ENCODE peak calls at places on chromosome 18, in nine cellular contexts. V is breast epithelium, R is Panc1, Q is GM12892, E is transverse colon, S is GM23338, X is GM12878, M is HL-60, K is sigmoid colon. C is an unnamed sample.

GRCh38 chr18:35504996-35505395 is 7.2 kb upstream of the INO80C start:
- DNase-seq in V (no peak), R (no peak), Q (no peak), E (no peak), S (no peak), X (no peak), M (no peak), K (no peak), C (no peak)

GRCh38 chr18:51184092-51184458 is 13.4 kb downstream of the MEX3C start:
- DNase-seq in V (no peak), R (no peak), Q (no peak), E (no peak), S (no peak), X (no peak), M (no peak), K (no peak), C (no peak)

GRCh38 chr18:31088532-31088931 is 13.7 kb downstream of the DSC2 start:
- DNase-seq in V (no peak), R (no peak), Q (no peak), E (no peak), S (no peak), X (no peak), M (no peak), K (no peak), C (no peak)

GRCh38 chr18:75418293-75418692 is 9.2 kb downstream of the SMIM21 start:
- DNase-seq in V (no peak), R (no peak), Q (no peak), E (no peak), S (no peak), X (no peak), M (no peak), K (no peak), C (no peak)

GRCh38 chr18:26342646-26343045 is 116.4 kb downstream of the TAF4B start:
- DNase-seq in V (no peak), R (no peak), Q (no peak), E (no peak), S (peak; percentile 6), X (no peak), M (no peak), K (no peak), C (no peak)

GRCh38 chr18:59372975-59373374 is 13.9 kb upstream of the LMAN1 start:
- DNase-seq in V (no peak), R (no peak), Q (no peak), E (no peak), S (no peak), X (no peak), M (no peak), K (no peak), C (no peak)

GRCh38 chr18:45998244-45998643 is 31.1 kb upstream of the EPG5 start:
- DNase-seq in V (no peak), R (no peak), Q (no peak), E (no peak), S (no peak), X (no peak), M (peak; percentile 42), K (no peak), C (no peak)

GRCh38 chr18:9095297-9096012 is 7.0 kb upstream of the NDUFV2 start:
- DNase-seq in V (no peak), R (no peak), Q (no peak), E (peak; percentile 30), S (no peak), X (peak; percentile 63), M (peak; percentile 86), K (peak; percentile 72), C (no peak)

GRCh38 chr18:49521251-49521650 is 34.2 kb upstream of the C18orf32 start:
- DNase-seq in V (no peak), R (no peak), Q (no peak), E (no peak), S (peak; percentile 52), X (no peak), M (no peak), K (peak; percentile 19), C (no peak)

GRCh38 chr18:76348267-76349066 is 146.6 kb downstream of the ZNF516 start:
- DNase-seq in V (no peak), R (peak; percentile 2), Q (no peak), E (no peak), S (no peak), X (no peak), M (no peak), K (no peak), C (no peak)

GRCh38 chr18:21740724-21741510 is at the start of gene MIB1:
- DNase-seq in V (no peak), R (no peak), Q (peak; percentile 36), E (peak; percentile 58), S (no peak), X (peak; percentile 83), M (no peak), K (peak; percentile 78), C (peak; percentile 41)

GRCh38 chr18:46916551-46917107 is 678 bp downstream of the PIAS2 start:
- DNase-seq in V (no peak), R (no peak), Q (no peak), E (no peak), S (no peak), X (no peak), M (peak; percentile 47), K (no peak), C (peak; percentile 35)

GRCh38 chr18:11052800-11053199 is 96.6 kb downstream of the PIEZO2 start:
- DNase-seq in V (no peak), R (no peak), Q (no peak), E (no peak), S (no peak), X (no peak), M (no peak), K (no peak), C (peak; percentile 27)

GRCh38 chr18:8937695-8938094 is 164.8 kb upstream of the NDUFV2 start:
- DNase-seq in V (no peak), R (no peak), Q (no peak), E (no peak), S (peak; percentile 68), X (no peak), M (no peak), K (no peak), C (no peak)

GRCh38 chr18:48007955-48008701 is 77.7 kb upstream of the SMAD2 start:
- DNase-seq in V (no peak), R (no peak), Q (peak; percentile 59), E (peak; percentile 73), S (peak; percentile 93), X (no peak), M (peak; percentile 55), K (peak; percentile 73), C (peak; percentile 81)
- TF ChIP-seq POLR2AphosphoS5 in V (no peak), R (no peak), Q (no peak), E (no peak), S (peak; percentile 72), X (no peak), M (no peak), K (no peak), C (no peak)

DNA sequence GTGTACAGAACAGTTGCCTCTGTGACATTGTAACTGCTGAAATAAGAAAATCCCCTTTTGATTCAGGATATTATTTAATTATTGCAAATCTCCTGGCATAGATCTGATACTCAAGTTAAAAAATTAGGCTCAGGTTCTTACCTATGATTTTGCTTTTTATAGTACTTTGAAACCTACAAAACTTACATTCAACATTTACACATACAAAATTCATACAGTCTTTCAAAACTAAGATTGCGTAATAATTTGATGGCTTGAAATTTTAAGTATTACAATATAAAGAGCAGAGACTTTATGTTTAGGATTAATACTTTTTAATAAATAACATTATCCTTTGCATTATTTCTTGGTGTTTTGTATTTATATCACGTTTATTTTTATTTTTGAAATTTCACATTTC is 291.1 kb downstream of the CCDC102B start:
- DNase-seq in V (no peak), R (no peak), Q (no peak), E (no peak), S (no peak), X (no peak), M (no peak), K (no peak), C (no peak)
- TF ChIP-seq POLR2AphosphoS5 in V (no peak), R (no peak), Q (no peak), E (no peak), S (no peak), X (no peak), M (no peak), K (no peak), C (no peak)

GRCh38 chr18:63515799-63516198 is 26.4 kb upstream of the SERPINB12 start:
- DNase-seq in V (no peak), R (no peak), Q (no peak), E (no peak), S (no peak), X (no peak), M (no peak), K (no peak), C (no peak)

GRCh38 chr18:63514326-63514725 is 27.8 kb upstream of the SERPINB12 start:
- DNase-seq in V (no peak), R (no peak), Q (no peak), E (no peak), S (peak; percentile 35), X (no peak), M (no peak), K (no peak), C (no peak)

GRCh38 chr18:63520053-63520452 is 22.1 kb upstream of the SERPINB12 start:
- DNase-seq in V (no peak), R (no peak), Q (no peak), E (no peak), S (no peak), X (no peak), M (no peak), K (no peak), C (no peak)

GRCh38 chr18:63515279-63515678 is 26.9 kb upstream of the SERPINB12 start:
- DNase-seq in V (no peak), R (no peak), Q (no peak), E (no peak), S (peak; percentile 54), X (no peak), M (no peak), K (no peak), C (no peak)

DNA sequence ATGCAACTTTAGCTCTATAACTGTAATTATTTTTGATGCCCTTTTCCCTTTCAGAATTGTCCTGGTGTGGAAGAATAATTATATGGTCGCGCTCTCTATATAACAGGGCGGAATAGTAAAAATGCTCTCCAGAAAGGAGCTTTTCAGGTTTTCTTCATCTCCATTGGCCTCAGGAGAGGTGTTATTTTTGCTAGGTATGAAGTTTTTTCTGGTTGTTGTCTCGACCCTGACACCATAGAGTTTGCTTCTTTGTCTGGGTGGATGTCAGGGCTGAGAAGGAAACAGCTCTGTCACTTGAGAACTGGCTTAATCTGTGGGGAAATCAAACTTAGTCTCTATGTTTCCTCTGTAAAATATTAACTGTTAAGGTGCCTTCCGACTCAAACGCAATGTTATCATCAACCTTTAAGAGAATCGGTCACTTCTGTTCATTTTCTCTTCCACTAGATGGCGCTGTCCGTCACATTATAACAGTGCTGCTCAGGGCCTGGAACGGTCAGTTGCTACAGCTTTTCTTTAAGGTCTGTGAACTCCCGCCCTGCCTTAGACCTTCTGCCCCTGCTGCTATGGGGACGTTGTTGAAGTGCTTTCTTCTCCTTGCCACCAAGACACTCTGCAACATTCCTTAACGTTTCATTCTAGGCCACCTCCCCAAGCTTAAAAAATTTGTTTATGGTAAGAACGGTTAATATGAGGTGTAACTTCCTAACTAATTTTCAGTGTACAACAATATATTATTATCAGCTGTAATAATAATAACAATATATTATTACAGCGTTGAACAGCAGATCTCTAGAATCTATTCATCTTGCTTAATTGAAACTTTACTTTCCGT is 23.8 kb upstream of the SERPINB12 start:
- DNase-seq in V (peak; percentile 30), R (peak; percentile 20), Q (no peak), E (peak; percentile 50), S (peak; percentile 95), X (peak; percentile 16), M (peak; percentile 87), K (peak; percentile 74), C (no peak)
- TF ChIP-seq POLR2AphosphoS5 in V (no peak), R (no peak), Q (no peak), E (no peak), S (no peak), X (no peak), M (no peak), K (no peak), C (no peak)

GRCh38 chr18:79402977-79403722 is 7.4 kb downstream of the NFATC1 start:
- DNase-seq in V (peak; percentile 63), R (no peak), Q (no peak), E (peak; percentile 42), S (no peak), X (no peak), M (peak; percentile 68), K (peak; percentile 89), C (no peak)
- TF ChIP-seq POLR2AphosphoS5 in V (no peak), R (no peak), Q (no peak), E (no peak), S (no peak), X (no peak), M (no peak), K (peak; percentile 63), C (no peak)